ENCODE peak calls at places on chromosomes 16 and 17, in eight cellular contexts. K, E, R, F, W, X, N and J are unnamed samples.

GRCh38 chr16:50635505-50636392 is 45.4 kb downstream of the SNX20 start:
- DNase-seq in K (no peak), F (no peak), W (no peak), N (no peak), E (no peak), X (peak), R (no peak), J (no peak)

GRCh38 chr17:57910462-57910861 is 44.8 kb downstream of the CUEDC1 start:
- DNase-seq in K (no peak), W (no peak), X (no peak), N (no peak), R (no peak), E (no peak), F (no peak), J (no peak)

GRCh38 chr17:61259360-61259759 is 140.3 kb upstream of the TBX2 start:
- DNase-seq in F (no peak), E (no peak), W (no peak), R (no peak), X (no peak), N (no peak), K (no peak), J (no peak)

GRCh38 chr16:78413651-78414050 is 314.2 kb downstream of the WWOX start:
- DNase-seq in K (no peak), R (no peak), E (no peak), X (no peak), W (no peak), N (no peak), F (no peak), J (no peak)

GRCh38 chr17:30550512-30551273 is 73.5 kb downstream of the GOSR1 start:
- DNase-seq in N (peak), E (no peak), F (no peak), W (no peak), X (peak), R (peak), K (peak), J (peak)

GRCh38 chr17:41748275-41748674 is 13.8 kb upstream of the HAP1 start:
- DNase-seq in F (no peak), E (no peak), K (no peak), X (no peak), R (no peak), W (no peak), N (no peak), J (no peak)

GRCh38 chr16:51150159-51150893 is 744 bp downstream of the SALL1 start:
- DNase-seq in R (peak), E (no peak), F (peak), X (no peak), K (peak), W (peak), N (no peak), J (no peak)

GRCh38 chr16:58366247-58367031 is 25.8 kb upstream of the GINS3 start:
- DNase-seq in E (no peak), N (peak), F (no peak), X (no peak), R (peak), K (peak), W (no peak), J (peak)

GRCh38 chr17:55348749-55349354 is 72.8 kb downstream of the MMD start:
- DNase-seq in W (peak), N (peak), X (peak), R (peak), K (peak), E (peak), F (peak), J (peak)

GRCh38 chr17:49557204-49558024 is 18.3 kb upstream of the NXPH3 start:
- DNase-seq in N (peak), R (peak), E (no peak), X (peak), K (peak), W (no peak), F (peak), J (peak)

GRCh38 chr16:11619327-11619851 is 32.7 kb upstream of the LITAF start:
- DNase-seq in W (no peak), N (no peak), E (no peak), K (no peak), F (no peak), R (no peak), X (no peak), J (peak)

GRCh38 chr16:89408315-89408714 is 82.0 kb downstream of the ANKRD11 start:
- DNase-seq in N (no peak), R (no peak), W (no peak), X (no peak), F (no peak), K (no peak), E (no peak), J (no peak)

GRCh38 chr17:38418693-38419507 is 9.4 kb upstream of the ARHGAP23 start:
- DNase-seq in X (no peak), K (no peak), R (peak), W (no peak), N (no peak), F (no peak), E (no peak), J (no peak)

GRCh38 chr17:4858068-4858879 is 25.1 kb downstream of the MINK1 start:
- DNase-seq in E (no peak), N (peak), X (no peak), W (no peak), K (no peak), F (no peak), R (peak), J (peak)

GRCh38 chr16:55856950-55857349 is 18.2 kb downstream of the CES5A start:
- DNase-seq in R (no peak), X (no peak), E (no peak), W (no peak), N (no peak), K (no peak), F (no peak), J (no peak)

GRCh38 chr17:82600731-82601446 is 47.4 kb downstream of the WDR45B start:
- DNase-seq in N (no peak), F (no peak), E (no peak), R (no peak), K (no peak), W (no peak), X (no peak), J (no peak)